ENCODE peak calls at places on chromosomes 3 and 15, in six cellular contexts. X is foreskin fibroblast, O is heart right ventricle, C is ovary, W is A549, B is GM20000. N is an unnamed sample.

GRCh38 chr3:114504941-114505632 is 211.3 kb downstream of the TIGIT start:
- DNase-seq in X (no peak), O (no peak), C (no peak), W (no peak), B (no peak), N (no peak)

GRCh38 chr3:82053236-82053635 is 291.8 kb upstream of the GBE1 start:
- DNase-seq in X (no peak), O (no peak), C (no peak), W (no peak), B (no peak), N (no peak)

GRCh38 chr3:72696815-72697214 is 151.4 kb downstream of the SHQ1 start:
- DNase-seq in X (no peak), O (no peak), C (no peak), W (no peak), B (no peak), N (no peak)

GRCh38 chr3:178155521-178155920 is 380.7 kb upstream of the KCNMB2 start:
- DNase-seq in X (no peak), O (no peak), C (no peak), W (no peak), B (no peak), N (no peak)

GRCh38 chr15:74545061-74545460 is 4.0 kb downstream of the ARID3B start:
- DNase-seq in X (no peak), O (no peak), C (no peak), W (no peak), B (no peak), N (no peak)

GRCh38 chr3:167874667-167875372 is 139.3 kb downstream of the SERPINI1 start:
- DNase-seq in X (no peak), O (no peak), C (no peak), W (no peak), B (no peak), N (no peak)

GRCh38 chr3:5071061-5071460 is 51.0 kb upstream of the ARL8B start:
- DNase-seq in X (peak; percentile 26), O (no peak), C (peak; percentile 14), W (no peak), B (no peak), N (no peak)

GRCh38 chr3:98555025-98555379 is 23.2 kb downstream of the GPR15 start:
- DNase-seq in X (no peak), O (no peak), C (no peak), W (no peak), B (no peak), N (no peak)

GRCh38 chr15:78675617-78676360 is 34.8 kb upstream of the CHRNB4 start:
- DNase-seq in X (no peak), O (no peak), C (no peak), W (no peak), B (no peak), N (no peak)

GRCh38 chr3:110711130-110711832 is 360.3 kb upstream of the NECTIN3 start:
- DNase-seq in X (no peak), O (no peak), C (no peak), W (no peak), B (no peak), N (no peak)

GRCh38 chr15:39191871-39192281 is 389.0 kb upstream of the THBS1 start:
- DNase-seq in X (peak; percentile 24), O (no peak), C (no peak), W (no peak), B (no peak), N (no peak)

GRCh38 chr3:46579756-46580286 is 13.7 kb upstream of the LRRC2 start:
- DNase-seq in X (no peak), O (no peak), C (no peak), W (no peak), B (no peak), N (no peak)

GRCh38 chr3:159239054-159239453 is 437.2 kb downstream of the MFSD1 start:
- DNase-seq in X (peak; percentile 50), O (no peak), C (no peak), W (no peak), B (no peak), N (no peak)

GRCh38 chr3:133268772-133269171 is 131.1 kb upstream of the BFSP2 start:
- DNase-seq in X (no peak), O (no peak), C (no peak), W (no peak), B (no peak), N (no peak)

GRCh38 chr3:64915778-64916177 is 228.0 kb upstream of the ADAMTS9 start:
- DNase-seq in X (peak; percentile 89), O (no peak), C (no peak), W (no peak), B (no peak), N (no peak)

GRCh38 chr15:79674124-79674465 is 222.7 kb downstream of the MTHFS start:
- DNase-seq in X (no peak), O (no peak), C (no peak), W (no peak), B (no peak), N (no peak)

GRCh38 chr3:57974796-57975388 is 33.3 kb upstream of the FLNB start:
- DNase-seq in X (peak; percentile 95), O (no peak), C (no peak), W (peak; percentile 85), B (no peak), N (no peak)

GRCh38 chr3:129622933-129623332 is 16.5 kb upstream of the PLXND1 start:
- DNase-seq in X (no peak), O (peak; percentile 17), C (no peak), W (no peak), B (no peak), N (no peak)

GRCh38 chr3:113751145-113751544 is 4.3 kb downstream of the ATP6V1A start:
- DNase-seq in X (no peak), O (no peak), C (no peak), W (no peak), B (no peak), N (no peak)

GRCh38 chr3:46943237-46944187 is 33.0 kb downstream of the CCDC12 start:
- DNase-seq in X (no peak), O (no peak), C (no peak), W (peak; percentile 51), B (no peak), N (no peak)

GRCh38 chr15:52651868-52652267 is 27.3 kb downstream of the ATOSA start:
- DNase-seq in X (peak; percentile 73), O (peak; percentile 33), C (peak; percentile 63), W (peak; percentile 77), B (peak; percentile 55), N (peak; percentile 16)

GRCh38 chr3:10952525-10952924 is 40.0 kb upstream of the SLC6A1 start:
- DNase-seq in X (no peak), O (no peak), C (no peak), W (no peak), B (no peak), N (no peak)

GRCh38 chr15:96052572-96053038 is 277.9 kb upstream of the NR2F2 start:
- DNase-seq in X (no peak), O (no peak), C (no peak), W (no peak), B (no peak), N (no peak)
- TF ChIP-seq CTCF in X (no peak), O (no peak), C (no peak), W (no peak), B (no peak), N (no peak)

DNA sequence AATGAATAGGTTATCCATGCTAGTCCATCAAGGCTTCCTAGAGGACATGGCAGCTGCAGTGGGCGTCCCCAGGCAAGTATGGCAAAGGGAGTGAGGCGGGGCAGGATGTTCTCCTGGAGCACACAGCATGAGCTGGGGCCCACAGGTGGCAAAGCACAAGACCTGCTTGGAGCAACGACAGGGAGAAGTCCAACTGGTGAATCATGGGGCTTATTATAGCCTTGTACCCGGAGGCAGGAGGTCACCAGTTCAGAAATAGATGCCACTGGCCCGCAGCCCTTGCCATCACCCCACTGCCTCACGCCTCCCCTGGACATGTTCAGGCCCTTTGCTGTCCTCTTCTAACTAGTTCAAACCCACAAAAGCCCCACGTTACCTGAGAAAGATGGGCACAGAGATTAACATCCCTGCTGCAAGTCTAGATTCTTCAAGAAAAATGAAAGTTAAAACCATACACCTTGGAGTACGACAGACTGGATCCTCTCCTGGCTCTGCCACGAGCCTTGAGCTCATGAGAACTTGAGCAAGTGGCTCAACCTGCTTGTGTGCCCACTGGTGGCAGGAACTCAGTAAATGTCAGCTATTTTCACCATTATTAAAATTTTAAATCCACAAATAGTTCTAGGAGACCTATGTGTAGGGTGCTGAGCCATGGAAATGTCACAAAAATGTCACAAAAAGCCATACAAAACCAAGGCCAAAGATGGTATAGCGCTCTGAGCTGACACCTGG is 1.8 kb upstream of the SRGAP3 start:
- DNase-seq in X (no peak), O (peak; percentile 50), C (no peak), W (no peak), B (no peak), N (no peak)
- TF ChIP-seq CTCF in X (peak; percentile 6), O (no peak), C (no peak), W (no peak), B (no peak), N (no peak)

DNA sequence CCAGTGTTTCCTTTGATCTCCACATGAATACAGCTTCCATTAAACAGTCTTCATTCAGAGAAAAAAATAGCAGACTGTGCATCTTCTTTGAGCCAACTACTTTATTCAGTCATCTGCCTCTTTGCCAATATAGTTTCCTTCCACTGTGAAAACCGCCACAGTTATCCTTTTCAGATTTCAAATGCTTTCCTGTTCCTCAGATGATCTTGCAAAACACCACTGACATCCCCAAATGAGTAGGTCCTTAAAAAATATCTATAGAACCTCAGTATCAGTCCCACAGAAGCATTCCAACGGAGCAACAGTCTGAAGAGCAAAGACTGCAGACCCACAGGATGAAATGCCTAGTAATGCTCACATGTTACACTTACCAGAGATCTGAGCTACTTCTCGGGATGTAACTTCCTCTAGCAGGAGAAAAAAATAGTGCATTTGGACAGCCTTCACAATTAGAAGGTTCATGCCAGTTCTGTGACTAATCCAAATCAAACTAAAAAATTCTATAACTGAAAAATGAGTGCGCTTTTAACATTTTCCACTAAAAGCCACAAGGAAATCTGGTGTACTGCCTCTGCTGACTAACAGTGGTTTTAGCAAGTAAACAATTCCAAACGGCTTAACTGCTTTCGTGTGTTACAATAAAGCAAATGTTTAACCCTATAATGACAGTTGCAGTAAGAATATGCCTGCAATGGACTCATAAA is at the start of gene ANKRD28:
- DNase-seq in X (peak; percentile 87), O (no peak), C (no peak), W (peak; percentile 45), B (no peak), N (no peak)
- TF ChIP-seq CTCF in X (peak; percentile 9), O (no peak), C (peak; percentile 19), W (no peak), B (no peak), N (peak; percentile 11)

DNA sequence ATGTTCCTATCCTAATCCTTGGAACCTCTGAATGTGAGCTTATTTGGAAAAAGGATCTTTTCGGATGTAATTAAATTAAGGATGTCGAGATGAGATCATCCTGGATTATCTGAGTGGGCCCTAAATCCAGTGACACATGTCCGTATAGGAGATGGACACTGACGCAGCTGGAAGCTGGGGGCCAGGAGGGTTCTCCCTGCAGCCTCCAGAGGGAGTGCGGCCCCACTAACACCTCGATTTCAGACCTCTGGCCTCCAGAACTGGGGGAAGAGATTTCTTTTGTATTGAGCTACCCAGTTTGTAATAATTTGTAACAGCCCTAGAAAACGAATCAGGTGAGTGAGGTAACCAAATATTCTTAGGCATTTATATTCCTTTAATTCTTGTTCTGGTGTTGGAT is 2.5 kb downstream of the DNAJB8 start:
- DNase-seq in X (no peak), O (no peak), C (no peak), W (no peak), B (no peak), N (no peak)
- TF ChIP-seq CTCF in X (no peak), O (peak; percentile 51), C (no peak), W (no peak), B (no peak), N (no peak)